ENCODE peak calls at places on chromosomes 13 and 19, in five cellular contexts. One of them, this sample, is unnamed.

GRCh38 chr13:112438094-112438493 is 61.9 kb downstream of the SPACA7 start:
- DNase-seq in neural crest cell: no peak
- DNase-seq in foreskin fibroblast: no peak
- DNase-seq in osteocyte: no peak
- DNase-seq in progenitor cell of endocrine pancreas: no peak
- DNase-seq in this sample: no peak

GRCh38 chr13:43072394-43072793 is 49.0 kb downstream of the DNAJC15 start:
- DNase-seq in neural crest cell: no peak
- DNase-seq in foreskin fibroblast: peak
- DNase-seq in osteocyte: no peak
- DNase-seq in progenitor cell of endocrine pancreas: no peak
- DNase-seq in this sample: no peak

GRCh38 chr13:42990147-42990990 is 1.7 kb downstream of the EPSTI1 start:
- DNase-seq in neural crest cell: no peak
- DNase-seq in foreskin fibroblast: peak
- DNase-seq in osteocyte: no peak
- DNase-seq in progenitor cell of endocrine pancreas: no peak
- DNase-seq in this sample: no peak

GRCh38 chr19:44809856-44810554 is 1.1 kb downstream of the BCAM start:
- DNase-seq in neural crest cell: no peak
- DNase-seq in foreskin fibroblast: no peak
- DNase-seq in osteocyte: no peak
- DNase-seq in progenitor cell of endocrine pancreas: no peak
- DNase-seq in this sample: no peak

GRCh38 chr13:110416131-110416584 is 109.1 kb downstream of the COL4A2 start:
- DNase-seq in neural crest cell: no peak
- DNase-seq in foreskin fibroblast: peak
- DNase-seq in osteocyte: no peak
- DNase-seq in progenitor cell of endocrine pancreas: no peak
- DNase-seq in this sample: no peak

GRCh38 chr13:95771950-95772349 is 95.0 kb downstream of the DNAJC3 start:
- DNase-seq in neural crest cell: no peak
- DNase-seq in foreskin fibroblast: no peak
- DNase-seq in osteocyte: no peak
- DNase-seq in progenitor cell of endocrine pancreas: no peak
- DNase-seq in this sample: no peak

GRCh38 chr13:107360010-107360409 is 792.1 kb upstream of the ARGLU1 start:
- DNase-seq in neural crest cell: no peak
- DNase-seq in foreskin fibroblast: no peak
- DNase-seq in osteocyte: no peak
- DNase-seq in progenitor cell of endocrine pancreas: no peak
- DNase-seq in this sample: no peak

GRCh38 chr19:45637890-45638667 is 1.1 kb downstream of the EML2 start:
- DNase-seq in neural crest cell: no peak
- DNase-seq in foreskin fibroblast: peak
- DNase-seq in osteocyte: no peak
- DNase-seq in progenitor cell of endocrine pancreas: no peak
- DNase-seq in this sample: no peak

GRCh38 chr13:27404680-27405079 is 19.7 kb upstream of the GTF3A start:
- DNase-seq in neural crest cell: no peak
- DNase-seq in foreskin fibroblast: no peak
- DNase-seq in osteocyte: no peak
- DNase-seq in progenitor cell of endocrine pancreas: no peak
- DNase-seq in this sample: no peak

GRCh38 chr13:48783181-48783630 is 129.5 kb downstream of the CYSLTR2 start:
- DNase-seq in neural crest cell: no peak
- DNase-seq in foreskin fibroblast: peak
- DNase-seq in osteocyte: no peak
- DNase-seq in progenitor cell of endocrine pancreas: no peak
- DNase-seq in this sample: no peak

GRCh38 chr13:31909889-31910551 is 121.6 kb upstream of the FRY start:
- DNase-seq in neural crest cell: peak
- DNase-seq in foreskin fibroblast: peak
- DNase-seq in osteocyte: no peak
- DNase-seq in progenitor cell of endocrine pancreas: peak
- DNase-seq in this sample: no peak

GRCh38 chr13:82305588-82305987 is 1576.7 kb downstream of the SLITRK1 start:
- DNase-seq in neural crest cell: no peak
- DNase-seq in foreskin fibroblast: no peak
- DNase-seq in osteocyte: no peak
- DNase-seq in progenitor cell of endocrine pancreas: no peak
- DNase-seq in this sample: no peak

GRCh38 chr13:49341517-49341916 is 93.8 kb downstream of the CDADC1 start:
- DNase-seq in neural crest cell: no peak
- DNase-seq in foreskin fibroblast: no peak
- DNase-seq in osteocyte: no peak
- DNase-seq in progenitor cell of endocrine pancreas: no peak
- DNase-seq in this sample: no peak

GRCh38 chr13:27926644-27927434 is 7.0 kb downstream of the PDX1 start:
- DNase-seq in neural crest cell: no peak
- DNase-seq in foreskin fibroblast: no peak
- DNase-seq in osteocyte: no peak
- DNase-seq in progenitor cell of endocrine pancreas: no peak
- DNase-seq in this sample: no peak

GRCh38 chr19:47179643-47180310 is 49.1 kb downstream of the SAE1 start:
- DNase-seq in neural crest cell: no peak
- DNase-seq in foreskin fibroblast: no peak
- DNase-seq in osteocyte: no peak
- DNase-seq in progenitor cell of endocrine pancreas: no peak
- DNase-seq in this sample: no peak

DNA sequence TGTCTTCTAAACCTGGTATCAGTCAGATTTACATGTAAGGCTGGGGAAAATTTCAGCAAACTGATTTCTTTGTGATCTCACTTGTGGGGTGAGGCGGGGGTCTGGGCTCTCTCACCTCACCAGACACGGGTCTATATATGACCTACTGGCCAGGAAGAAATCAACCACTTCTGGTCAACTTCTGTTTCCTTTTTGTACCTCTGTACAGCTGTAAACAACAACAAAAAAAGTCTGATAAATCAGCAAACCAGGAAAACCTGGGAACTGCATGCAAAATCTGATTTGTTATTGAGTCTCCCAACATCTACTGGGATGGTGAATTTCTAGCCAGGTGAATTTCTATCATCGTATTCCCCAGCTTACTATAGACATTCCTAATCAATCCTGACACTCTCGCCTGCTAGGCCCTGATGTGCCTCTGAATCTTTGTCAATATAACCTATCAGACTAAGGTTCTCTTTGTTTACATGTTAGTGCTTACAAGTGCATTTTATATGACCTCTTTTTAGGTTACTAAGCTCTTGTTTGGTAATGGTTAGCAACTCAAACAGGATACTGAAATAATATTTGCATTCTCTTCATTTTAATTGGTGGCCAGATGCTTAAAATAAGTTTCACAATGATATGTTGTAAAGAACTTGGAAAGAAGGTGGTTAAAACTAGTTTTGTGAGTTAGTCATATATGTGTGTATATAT is 77.7 kb downstream of the LRRC63 start:
- DNase-seq in neural crest cell: no peak
- DNase-seq in foreskin fibroblast: no peak
- DNase-seq in osteocyte: no peak
- DNase-seq in progenitor cell of endocrine pancreas: no peak
- DNase-seq in this sample: no peak
- TF ChIP-seq CTCF in neural crest cell: no peak
- TF ChIP-seq CTCF in foreskin fibroblast: no peak
- TF ChIP-seq CTCF in osteocyte: no peak
- TF ChIP-seq CTCF in progenitor cell of endocrine pancreas: no peak
- TF ChIP-seq CTCF in this sample: peak

GRCh38 chr19:1943661-1944087 is 2.7 kb downstream of the CSNK1G2 start:
- DNase-seq in neural crest cell: no peak
- DNase-seq in foreskin fibroblast: no peak
- DNase-seq in osteocyte: no peak
- DNase-seq in progenitor cell of endocrine pancreas: no peak
- DNase-seq in this sample: no peak

GRCh38 chr19:1944088-1944915 is 3.3 kb downstream of the CSNK1G2 start:
- DNase-seq in neural crest cell: no peak
- DNase-seq in foreskin fibroblast: no peak
- DNase-seq in osteocyte: no peak
- DNase-seq in progenitor cell of endocrine pancreas: no peak
- DNase-seq in this sample: no peak

GRCh38 chr19:1942934-1943555 is 2.1 kb downstream of the CSNK1G2 start:
- DNase-seq in neural crest cell: no peak
- DNase-seq in foreskin fibroblast: peak
- DNase-seq in osteocyte: no peak
- DNase-seq in progenitor cell of endocrine pancreas: no peak
- DNase-seq in this sample: no peak

GRCh38 chr19:1942078-1942933 is 1.3 kb downstream of the CSNK1G2 start:
- DNase-seq in neural crest cell: peak
- DNase-seq in foreskin fibroblast: peak
- DNase-seq in osteocyte: no peak
- DNase-seq in progenitor cell of endocrine pancreas: peak
- DNase-seq in this sample: peak

DNA sequence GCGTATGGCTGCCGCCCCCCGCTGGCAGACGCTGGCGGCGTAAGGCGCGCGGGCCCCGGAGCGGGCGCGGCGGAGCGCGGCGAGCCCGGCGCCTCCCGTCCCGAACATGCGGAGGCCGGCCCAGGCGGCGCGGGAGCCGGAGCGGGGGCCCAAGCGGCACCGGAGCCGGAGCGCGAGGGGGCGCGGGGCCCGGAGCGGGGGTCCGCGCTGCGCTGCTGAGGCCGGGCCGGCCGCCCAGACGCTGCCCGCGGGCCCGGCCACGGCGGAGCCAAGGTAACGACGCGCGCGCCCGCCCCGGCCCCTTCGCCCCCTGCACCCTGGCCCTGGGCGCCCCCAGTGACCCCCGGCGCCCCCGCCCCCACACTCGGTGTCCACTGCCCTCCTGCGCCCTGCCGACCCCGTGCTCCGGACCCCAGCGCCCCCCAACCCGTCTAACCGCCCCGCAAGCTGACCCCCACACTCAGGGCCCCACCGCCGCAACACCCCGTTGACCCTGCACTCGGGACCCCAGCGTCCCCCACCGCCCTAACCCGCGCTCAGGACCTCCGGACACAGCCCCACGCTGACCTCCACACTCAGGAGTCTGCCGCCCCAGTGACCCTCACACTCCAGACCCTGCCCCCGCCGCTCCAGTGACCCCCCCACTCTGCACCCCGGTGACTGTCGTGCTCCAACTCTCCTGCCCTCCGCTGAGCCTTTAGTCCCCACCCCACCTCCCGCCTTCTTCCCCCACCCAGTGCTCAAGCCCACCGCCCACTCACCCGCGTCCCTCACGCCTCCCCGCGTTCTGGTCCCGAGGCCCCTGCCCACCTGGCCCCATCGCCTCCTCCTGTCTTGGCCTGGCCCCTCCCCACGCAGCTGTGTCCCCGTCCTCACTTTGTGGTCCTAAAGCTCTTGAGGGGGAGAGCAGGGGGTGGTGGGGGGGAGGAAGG is at the start of gene CSNK1G2:
- DNase-seq in neural crest cell: no peak
- DNase-seq in foreskin fibroblast: no peak
- DNase-seq in osteocyte: no peak
- DNase-seq in progenitor cell of endocrine pancreas: no peak
- DNase-seq in this sample: no peak
- TF ChIP-seq CTCF in neural crest cell: no peak
- TF ChIP-seq CTCF in foreskin fibroblast: no peak
- TF ChIP-seq CTCF in osteocyte: no peak
- TF ChIP-seq CTCF in progenitor cell of endocrine pancreas: peak
- TF ChIP-seq CTCF in this sample: no peak

DNA sequence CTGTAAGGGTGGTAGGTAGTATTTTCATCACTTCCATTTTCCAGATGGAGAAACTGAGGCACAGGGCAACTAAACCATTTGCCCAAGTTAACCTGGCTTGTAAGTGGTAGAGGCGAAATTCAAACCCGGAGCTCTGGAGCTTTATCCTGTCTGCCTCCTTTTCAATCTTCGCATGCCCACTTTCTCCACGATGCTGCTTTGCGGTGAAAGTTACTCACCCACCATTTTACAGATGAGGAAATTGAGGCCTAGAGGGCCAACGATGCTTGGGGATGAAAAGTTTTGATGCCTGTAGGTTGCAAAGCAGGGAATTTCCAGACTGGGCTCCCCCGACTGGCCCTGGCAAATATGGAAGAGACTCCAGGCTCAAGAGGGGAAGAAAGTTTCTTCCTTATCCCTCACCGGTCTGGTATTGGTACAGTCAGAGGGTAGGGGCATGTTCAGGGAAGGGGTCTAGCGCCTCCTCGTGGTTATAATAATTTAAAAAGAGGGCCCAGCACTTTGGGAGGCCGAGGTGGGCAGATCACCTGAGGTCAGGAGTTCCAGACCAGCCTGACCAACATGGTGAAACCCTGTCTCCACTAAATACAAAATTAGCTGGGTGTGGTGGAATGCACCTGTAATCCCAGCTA is 1.9 kb upstream of the SH2D3A start:
- DNase-seq in neural crest cell: no peak
- DNase-seq in foreskin fibroblast: peak
- DNase-seq in osteocyte: no peak
- DNase-seq in progenitor cell of endocrine pancreas: no peak
- DNase-seq in this sample: no peak
- TF ChIP-seq CTCF in neural crest cell: peak
- TF ChIP-seq CTCF in foreskin fibroblast: no peak
- TF ChIP-seq CTCF in osteocyte: peak
- TF ChIP-seq CTCF in progenitor cell of endocrine pancreas: peak
- TF ChIP-seq CTCF in this sample: no peak

GRCh38 chr19:40659566-40659965 is 30.9 kb downstream of the NUMBL start:
- DNase-seq in neural crest cell: no peak
- DNase-seq in foreskin fibroblast: no peak
- DNase-seq in osteocyte: no peak
- DNase-seq in progenitor cell of endocrine pancreas: no peak
- DNase-seq in this sample: no peak

GRCh38 chr19:40666803-40667438 is 23.5 kb downstream of the NUMBL start:
- DNase-seq in neural crest cell: no peak
- DNase-seq in foreskin fibroblast: no peak
- DNase-seq in osteocyte: no peak
- DNase-seq in progenitor cell of endocrine pancreas: no peak
- DNase-seq in this sample: no peak

GRCh38 chr19:40663712-40664692 is 26.4 kb downstream of the NUMBL start:
- DNase-seq in neural crest cell: no peak
- DNase-seq in foreskin fibroblast: peak
- DNase-seq in osteocyte: no peak
- DNase-seq in progenitor cell of endocrine pancreas: no peak
- DNase-seq in this sample: peak

GRCh38 chr19:40661616-40662015 is 28.8 kb downstream of the NUMBL start:
- DNase-seq in neural crest cell: no peak
- DNase-seq in foreskin fibroblast: no peak
- DNase-seq in osteocyte: no peak
- DNase-seq in progenitor cell of endocrine pancreas: no peak
- DNase-seq in this sample: no peak

DNA sequence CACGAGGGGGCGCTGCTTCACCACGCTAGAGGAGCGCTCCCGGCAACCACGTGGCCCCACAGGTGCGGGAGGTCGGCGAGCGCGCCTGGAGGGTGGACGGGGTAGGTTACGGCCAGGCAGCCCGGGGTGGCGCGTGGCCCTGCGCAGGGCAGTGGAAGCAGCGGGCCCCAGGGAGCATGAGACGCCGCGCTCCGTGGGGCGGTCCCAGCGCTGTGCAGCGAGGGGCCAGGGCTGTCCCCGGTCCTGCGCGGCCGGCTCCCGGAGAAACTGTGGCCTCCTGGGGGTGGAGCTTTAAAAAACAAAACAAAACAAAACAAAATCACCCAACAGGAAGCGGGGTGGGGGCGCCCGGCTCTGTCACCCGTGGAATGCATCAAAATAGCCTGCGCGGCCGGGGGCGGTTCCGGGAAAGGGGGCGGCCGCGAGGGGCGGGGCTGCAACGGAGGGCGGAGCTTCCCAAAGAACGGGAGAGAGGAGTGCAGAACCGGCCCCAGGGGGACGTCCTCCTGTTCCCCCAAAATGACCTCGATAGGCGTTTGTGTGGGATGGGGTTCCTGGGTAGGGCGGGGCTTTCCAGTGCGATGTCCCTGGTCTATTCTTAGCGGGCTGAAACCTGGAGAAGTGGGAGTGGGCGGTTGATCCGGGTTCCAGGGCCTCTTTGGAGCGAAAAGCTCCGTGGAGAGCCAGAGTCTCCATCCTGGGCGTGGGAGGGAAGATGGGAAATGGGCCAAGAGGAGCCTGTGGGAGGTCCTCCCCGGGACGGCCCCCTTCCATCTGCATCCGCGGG is 27.3 kb downstream of the NUMBL start:
- DNase-seq in neural crest cell: peak
- DNase-seq in foreskin fibroblast: peak
- DNase-seq in osteocyte: peak
- DNase-seq in progenitor cell of endocrine pancreas: peak
- DNase-seq in this sample: peak
- TF ChIP-seq CTCF in neural crest cell: peak
- TF ChIP-seq CTCF in foreskin fibroblast: peak
- TF ChIP-seq CTCF in osteocyte: peak
- TF ChIP-seq CTCF in progenitor cell of endocrine pancreas: peak
- TF ChIP-seq CTCF in this sample: peak